ENCODE peak calls at places on chromosomes 6 and 20, in six cellular contexts. One of them, this sample, is unnamed.

GRCh38 chr6:81105998-81106397 is 646.5 kb downstream of the TENT5A start:
- DNase-seq in transverse colon: no peak
- DNase-seq in AG10803: peak; percentile 29
- DNase-seq in BE2C: no peak
- DNase-seq in foreskin fibroblast: no peak
- DNase-seq in pancreas: no peak
- DNase-seq in this sample: no peak

GRCh38 chr6:140774080-140774505 is 1358.6 kb upstream of the GJE1 start:
- DNase-seq in AG10803: peak; percentile 66
- DNase-seq in pancreas: no peak
- DNase-seq in foreskin fibroblast: peak; percentile 80
- DNase-seq in transverse colon: no peak
- DNase-seq in BE2C: no peak
- DNase-seq in this sample: no peak

GRCh38 chr6:8707956-8708772 is 272.8 kb upstream of the SLC35B3 start:
- DNase-seq in AG10803: peak; percentile 3
- DNase-seq in pancreas: peak; percentile 67
- DNase-seq in BE2C: no peak
- DNase-seq in transverse colon: peak; percentile 34
- DNase-seq in foreskin fibroblast: peak; percentile 80
- DNase-seq in this sample: peak; percentile 81

GRCh38 chr6:163670283-163670682 is 255.8 kb downstream of the QKI start:
- DNase-seq in transverse colon: no peak
- DNase-seq in foreskin fibroblast: no peak
- DNase-seq in AG10803: no peak
- DNase-seq in pancreas: no peak
- DNase-seq in BE2C: peak; percentile 39
- DNase-seq in this sample: no peak

GRCh38 chr6:135008072-135008940 is 46.3 kb downstream of the HBS1L start:
- DNase-seq in pancreas: no peak
- DNase-seq in AG10803: no peak
- DNase-seq in foreskin fibroblast: no peak
- DNase-seq in BE2C: no peak
- DNase-seq in transverse colon: no peak
- DNase-seq in this sample: no peak

GRCh38 chr6:6696867-6697531 is 108.5 kb downstream of the LY86 start:
- DNase-seq in foreskin fibroblast: peak; percentile 69
- DNase-seq in AG10803: peak; percentile 68
- DNase-seq in pancreas: peak; percentile 34
- DNase-seq in transverse colon: peak; percentile 86
- DNase-seq in BE2C: peak; percentile 70
- DNase-seq in this sample: no peak

GRCh38 chr6:11198663-11199603 is 33.5 kb downstream of the NEDD9 start:
- DNase-seq in BE2C: no peak
- DNase-seq in transverse colon: no peak
- DNase-seq in AG10803: peak; percentile 63
- DNase-seq in foreskin fibroblast: no peak
- DNase-seq in pancreas: no peak
- DNase-seq in this sample: no peak

GRCh38 chr6:108570518-108570917 is 9.8 kb downstream of the FOXO3 start:
- DNase-seq in AG10803: no peak
- DNase-seq in transverse colon: no peak
- DNase-seq in BE2C: no peak
- DNase-seq in pancreas: no peak
- DNase-seq in foreskin fibroblast: no peak
- DNase-seq in this sample: no peak

GRCh38 chr6:36847152-36847551 is 7.9 kb upstream of the CPNE5 start:
- DNase-seq in BE2C: no peak
- DNase-seq in transverse colon: no peak
- DNase-seq in pancreas: no peak
- DNase-seq in AG10803: no peak
- DNase-seq in foreskin fibroblast: no peak
- DNase-seq in this sample: no peak

GRCh38 chr20:10634683-10635411 is 39.0 kb downstream of the JAG1 start:
- DNase-seq in BE2C: no peak
- DNase-seq in pancreas: no peak
- DNase-seq in foreskin fibroblast: peak; percentile 84
- DNase-seq in transverse colon: no peak
- DNase-seq in AG10803: peak; percentile 54
- DNase-seq in this sample: peak; percentile 54

GRCh38 chr6:39059496-39060310 is 11.1 kb downstream of the GLP1R start:
- DNase-seq in transverse colon: no peak
- DNase-seq in foreskin fibroblast: no peak
- DNase-seq in BE2C: peak; percentile 42
- DNase-seq in AG10803: no peak
- DNase-seq in pancreas: no peak
- DNase-seq in this sample: no peak

GRCh38 chr6:168596316-168596715 is 155.3 kb downstream of the SMOC2 start:
- DNase-seq in AG10803: no peak
- DNase-seq in transverse colon: no peak
- DNase-seq in pancreas: no peak
- DNase-seq in foreskin fibroblast: no peak
- DNase-seq in BE2C: no peak
- DNase-seq in this sample: no peak

GRCh38 chr20:56391037-56391436 is 978 bp downstream of the AURKA start:
- DNase-seq in pancreas: no peak
- DNase-seq in transverse colon: no peak
- DNase-seq in foreskin fibroblast: peak; percentile 16
- DNase-seq in BE2C: no peak
- DNase-seq in AG10803: no peak
- DNase-seq in this sample: no peak
- H3K4me3 ChIP-seq in pancreas: no peak overlapping the region
- H3K4me3 ChIP-seq in transverse colon: peak overlapping the region; percentile 94
- H3K4me3 ChIP-seq in foreskin fibroblast: peak overlapping the region; percentile 99
- H3K4me3 ChIP-seq in BE2C: peak overlapping the region; percentile 99
- H3K4me3 ChIP-seq in AG10803: peak overlapping the region; percentile 81
- H3K4me3 ChIP-seq in this sample: no peak overlapping the region

DNA sequence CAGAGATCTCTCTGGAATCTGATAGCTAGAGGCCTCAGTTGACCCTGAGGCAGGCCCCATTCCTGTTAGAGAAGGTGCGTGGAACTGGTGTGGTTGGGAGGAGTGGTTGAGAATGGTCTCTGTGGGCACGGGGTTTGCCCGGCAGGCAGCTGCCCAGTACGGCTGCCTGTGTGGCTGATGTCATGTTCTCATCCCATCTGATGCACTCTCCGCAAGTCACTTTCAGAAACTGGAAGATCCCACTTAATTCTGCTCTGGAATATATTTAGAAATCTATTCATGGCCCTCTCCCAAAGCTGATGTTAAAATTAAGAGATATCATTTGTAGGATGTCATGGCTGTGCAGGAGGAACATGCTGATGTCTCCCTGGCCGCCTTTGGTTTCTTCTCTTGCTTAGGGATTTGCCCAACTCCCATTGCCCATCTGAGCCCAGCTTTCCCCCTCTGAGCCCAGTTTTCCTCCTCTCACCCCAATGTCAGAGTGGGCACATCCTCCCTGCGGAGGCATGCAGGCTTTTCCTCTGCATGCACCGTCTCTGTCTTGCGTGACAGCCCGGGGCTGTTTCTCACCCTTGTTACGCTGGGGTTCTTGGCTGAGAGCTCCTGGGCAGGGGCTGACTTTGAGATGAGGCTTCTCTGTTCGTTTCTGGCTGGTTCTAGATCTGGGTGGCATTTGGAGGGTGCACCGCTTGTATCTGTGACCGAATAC is 21.0 kb downstream of the PHACTR3 start:
- DNase-seq in pancreas: no peak
- DNase-seq in BE2C: no peak
- DNase-seq in foreskin fibroblast: no peak
- DNase-seq in AG10803: no peak
- DNase-seq in transverse colon: no peak
- DNase-seq in this sample: no peak
- H3K4me3 ChIP-seq in pancreas: no peak overlapping the region
- H3K4me3 ChIP-seq in BE2C: no peak overlapping the region
- H3K4me3 ChIP-seq in foreskin fibroblast: no peak overlapping the region
- H3K4me3 ChIP-seq in AG10803: no peak overlapping the region
- H3K4me3 ChIP-seq in transverse colon: no peak overlapping the region
- H3K4me3 ChIP-seq in this sample: no peak overlapping the region

GRCh38 chr6:27238010-27238983 is 9.2 kb upstream of the PRSS16 start:
- DNase-seq in AG10803: no peak
- DNase-seq in BE2C: peak; percentile 53
- DNase-seq in foreskin fibroblast: peak; percentile 42
- DNase-seq in pancreas: no peak
- DNase-seq in transverse colon: no peak
- DNase-seq in this sample: no peak
- H3K4me3 ChIP-seq in AG10803: peak overlapping the region; percentile 47
- H3K4me3 ChIP-seq in BE2C: peak overlapping the region; percentile 88
- H3K4me3 ChIP-seq in foreskin fibroblast: peak overlapping the region; percentile 41
- H3K4me3 ChIP-seq in pancreas: no peak overlapping the region
- H3K4me3 ChIP-seq in transverse colon: no peak overlapping the region
- H3K4me3 ChIP-seq in this sample: no peak overlapping the region

GRCh38 chr6:31836676-31837611 is 9.4 kb downstream of the HSPA1B start:
- DNase-seq in pancreas: no peak
- DNase-seq in transverse colon: peak; percentile 58
- DNase-seq in BE2C: no peak
- DNase-seq in foreskin fibroblast: peak; percentile 75
- DNase-seq in AG10803: peak; percentile 34
- DNase-seq in this sample: no peak
- H3K4me3 ChIP-seq in pancreas: no peak overlapping the region
- H3K4me3 ChIP-seq in transverse colon: peak overlapping the region; percentile 91
- H3K4me3 ChIP-seq in BE2C: peak overlapping the region; percentile 100
- H3K4me3 ChIP-seq in foreskin fibroblast: peak overlapping the region; percentile 83
- H3K4me3 ChIP-seq in AG10803: peak overlapping the region; percentile 94
- H3K4me3 ChIP-seq in this sample: peak overlapping the region; percentile 70

GRCh38 chr6:88165877-88166492 is at the start of gene CNR1:
- DNase-seq in transverse colon: peak; percentile 84
- DNase-seq in AG10803: peak; percentile 11
- DNase-seq in BE2C: peak; percentile 39
- DNase-seq in pancreas: no peak
- DNase-seq in foreskin fibroblast: peak; percentile 60
- DNase-seq in this sample: peak; percentile 37

GRCh38 chr6:88161921-88162320 is 4.2 kb downstream of the CNR1 start:
- DNase-seq in foreskin fibroblast: no peak
- DNase-seq in transverse colon: no peak
- DNase-seq in AG10803: no peak
- DNase-seq in pancreas: no peak
- DNase-seq in BE2C: no peak
- DNase-seq in this sample: no peak

GRCh38 chr6:88165087-88165876 is 865 bp downstream of the CNR1 start:
- DNase-seq in pancreas: no peak
- DNase-seq in foreskin fibroblast: peak; percentile 10
- DNase-seq in BE2C: no peak
- DNase-seq in AG10803: no peak
- DNase-seq in transverse colon: no peak
- DNase-seq in this sample: no peak

GRCh38 chr6:88163576-88163975 is 2.6 kb downstream of the CNR1 start:
- DNase-seq in pancreas: no peak
- DNase-seq in BE2C: no peak
- DNase-seq in transverse colon: no peak
- DNase-seq in AG10803: no peak
- DNase-seq in foreskin fibroblast: no peak
- DNase-seq in this sample: no peak

GRCh38 chr6:88164061-88164460 is 2.1 kb downstream of the CNR1 start:
- DNase-seq in transverse colon: no peak
- DNase-seq in BE2C: no peak
- DNase-seq in AG10803: no peak
- DNase-seq in foreskin fibroblast: no peak
- DNase-seq in pancreas: no peak
- DNase-seq in this sample: no peak
- H3K4me3 ChIP-seq in transverse colon: peak overlapping the region; percentile 12
- H3K4me3 ChIP-seq in BE2C: no peak overlapping the region
- H3K4me3 ChIP-seq in AG10803: no peak overlapping the region
- H3K4me3 ChIP-seq in foreskin fibroblast: no peak overlapping the region
- H3K4me3 ChIP-seq in pancreas: no peak overlapping the region
- H3K4me3 ChIP-seq in this sample: no peak overlapping the region

GRCh38 chr6:44500074-44500473 is 112.6 kb downstream of the CDC5L start:
- DNase-seq in AG10803: no peak
- DNase-seq in pancreas: no peak
- DNase-seq in foreskin fibroblast: no peak
- DNase-seq in BE2C: no peak
- DNase-seq in transverse colon: no peak
- DNase-seq in this sample: no peak

GRCh38 chr6:44496705-44497369 is 109.3 kb downstream of the CDC5L start:
- DNase-seq in pancreas: no peak
- DNase-seq in AG10803: peak; percentile 59
- DNase-seq in BE2C: no peak
- DNase-seq in foreskin fibroblast: peak; percentile 70
- DNase-seq in transverse colon: no peak
- DNase-seq in this sample: peak; percentile 53

GRCh38 chr6:44497807-44498206 is 110.3 kb downstream of the CDC5L start:
- DNase-seq in BE2C: no peak
- DNase-seq in foreskin fibroblast: no peak
- DNase-seq in AG10803: no peak
- DNase-seq in transverse colon: no peak
- DNase-seq in pancreas: no peak
- DNase-seq in this sample: no peak

GRCh38 chr6:44499609-44500008 is 112.1 kb downstream of the CDC5L start:
- DNase-seq in pancreas: no peak
- DNase-seq in AG10803: no peak
- DNase-seq in transverse colon: no peak
- DNase-seq in foreskin fibroblast: no peak
- DNase-seq in BE2C: no peak
- DNase-seq in this sample: no peak

GRCh38 chr6:44498436-44498835 is 110.9 kb downstream of the CDC5L start:
- DNase-seq in transverse colon: no peak
- DNase-seq in foreskin fibroblast: no peak
- DNase-seq in AG10803: no peak
- DNase-seq in pancreas: no peak
- DNase-seq in BE2C: no peak
- DNase-seq in this sample: no peak
- H3K4me3 ChIP-seq in transverse colon: no peak overlapping the region
- H3K4me3 ChIP-seq in foreskin fibroblast: no peak overlapping the region
- H3K4me3 ChIP-seq in AG10803: no peak overlapping the region
- H3K4me3 ChIP-seq in pancreas: no peak overlapping the region
- H3K4me3 ChIP-seq in BE2C: no peak overlapping the region
- H3K4me3 ChIP-seq in this sample: no peak overlapping the region

GRCh38 chr6:79946242-79946641 is 1.1 kb downstream of the ELOVL4 start:
- DNase-seq in foreskin fibroblast: peak; percentile 40
- DNase-seq in AG10803: peak; percentile 13
- DNase-seq in BE2C: peak; percentile 46
- DNase-seq in pancreas: no peak
- DNase-seq in transverse colon: no peak
- DNase-seq in this sample: no peak
- H3K4me3 ChIP-seq in foreskin fibroblast: peak overlapping the region; percentile 79
- H3K4me3 ChIP-seq in AG10803: peak overlapping the region; percentile 79
- H3K4me3 ChIP-seq in BE2C: peak overlapping the region; percentile 86
- H3K4me3 ChIP-seq in pancreas: no peak overlapping the region
- H3K4me3 ChIP-seq in transverse colon: peak overlapping the region; percentile 77
- H3K4me3 ChIP-seq in this sample: peak overlapping the region; percentile 49